ENCODE peak calls at places on chromosome 13, in seven cellular contexts. One of them, this sample, is unnamed.
A peak's percentile ranks its signal among the peaks of the same experiment; 100 is the strongest.

GRCh38 chr13:45817833-45818232 is 33.7 kb downstream of the SIAH3 start:
- DNase-seq in stomach: no peak
- DNase-seq in cardiac muscle cell: peak; percentile 7
- DNase-seq in right atrium auricular region: no peak
- DNase-seq in fibroblast of lung: peak; percentile 7
- DNase-seq in AG04450: no peak
- DNase-seq in Panc1: no peak
- DNase-seq in this sample: no peak

GRCh38 chr13:106649495-106649894 is 81.6 kb upstream of the ARGLU1 start:
- DNase-seq in stomach: peak; percentile 72
- DNase-seq in cardiac muscle cell: peak; percentile 0
- DNase-seq in right atrium auricular region: no peak
- DNase-seq in fibroblast of lung: peak; percentile 47
- DNase-seq in AG04450: no peak
- DNase-seq in Panc1: no peak
- DNase-seq in this sample: no peak

GRCh38 chr13:44142911-44143665 is 230.5 kb upstream of the SERP2 start:
- DNase-seq in stomach: no peak
- DNase-seq in cardiac muscle cell: peak; percentile 29
- DNase-seq in right atrium auricular region: no peak
- DNase-seq in fibroblast of lung: no peak
- DNase-seq in AG04450: no peak
- DNase-seq in Panc1: no peak
- DNase-seq in this sample: no peak

GRCh38 chr13:110361365-110361911 is 54.4 kb downstream of the COL4A2 start:
- DNase-seq in stomach: no peak
- DNase-seq in cardiac muscle cell: peak; percentile 97
- DNase-seq in right atrium auricular region: peak; percentile 97
- DNase-seq in fibroblast of lung: peak; percentile 89
- DNase-seq in AG04450: no peak
- DNase-seq in Panc1: no peak
- DNase-seq in this sample: no peak

GRCh38 chr13:85828094-85828684 is 29.0 kb upstream of the SLITRK6 start:
- DNase-seq in stomach: no peak
- DNase-seq in cardiac muscle cell: peak; percentile 39
- DNase-seq in right atrium auricular region: no peak
- DNase-seq in fibroblast of lung: peak; percentile 52
- DNase-seq in AG04450: peak; percentile 2
- DNase-seq in Panc1: no peak
- DNase-seq in this sample: no peak

GRCh38 chr13:102355251-102355650 is 46.6 kb downstream of the FGF14 start:
- DNase-seq in stomach: no peak
- DNase-seq in cardiac muscle cell: no peak
- DNase-seq in right atrium auricular region: no peak
- DNase-seq in fibroblast of lung: no peak
- DNase-seq in AG04450: no peak
- DNase-seq in Panc1: no peak
- DNase-seq in this sample: no peak

GRCh38 chr13:41648314-41648935 is 191.1 kb downstream of the RGCC start:
- DNase-seq in stomach: no peak
- DNase-seq in cardiac muscle cell: peak; percentile 62
- DNase-seq in right atrium auricular region: no peak
- DNase-seq in fibroblast of lung: no peak
- DNase-seq in AG04450: peak; percentile 21
- DNase-seq in Panc1: peak; percentile 48
- DNase-seq in this sample: no peak

GRCh38 chr13:49683489-49683888 is 7.8 kb downstream of the EBPL start:
- DNase-seq in stomach: no peak
- DNase-seq in cardiac muscle cell: no peak
- DNase-seq in right atrium auricular region: no peak
- DNase-seq in fibroblast of lung: no peak
- DNase-seq in AG04450: no peak
- DNase-seq in Panc1: no peak
- DNase-seq in this sample: no peak

GRCh38 chr13:32838985-32839384 is 177.2 kb upstream of the KL start:
- DNase-seq in stomach: peak; percentile 43
- DNase-seq in cardiac muscle cell: peak; percentile 33
- DNase-seq in right atrium auricular region: no peak
- DNase-seq in fibroblast of lung: peak; percentile 72
- DNase-seq in AG04450: no peak
- DNase-seq in Panc1: no peak
- DNase-seq in this sample: no peak

GRCh38 chr13:50788551-50788950 is 54.9 kb downstream of the DLEU7 start:
- DNase-seq in stomach: no peak
- DNase-seq in cardiac muscle cell: no peak
- DNase-seq in right atrium auricular region: no peak
- DNase-seq in fibroblast of lung: no peak
- DNase-seq in AG04450: no peak
- DNase-seq in Panc1: no peak
- DNase-seq in this sample: no peak

GRCh38 chr13:43014162-43014561 is 9.2 kb upstream of the DNAJC15 start:
- DNase-seq in stomach: no peak
- DNase-seq in cardiac muscle cell: no peak
- DNase-seq in right atrium auricular region: no peak
- DNase-seq in fibroblast of lung: no peak
- DNase-seq in AG04450: no peak
- DNase-seq in Panc1: no peak
- DNase-seq in this sample: no peak

GRCh38 chr13:111614009-111614408 is 293.6 kb downstream of the TEX29 start:
- DNase-seq in stomach: no peak
- DNase-seq in cardiac muscle cell: no peak
- DNase-seq in right atrium auricular region: no peak
- DNase-seq in fibroblast of lung: no peak
- DNase-seq in AG04450: no peak
- DNase-seq in Panc1: no peak
- DNase-seq in this sample: no peak

GRCh38 chr13:107866666-107867623 is 348.4 kb downstream of the LIG4 start:
- DNase-seq in stomach: no peak
- DNase-seq in cardiac muscle cell: peak; percentile 58
- DNase-seq in right atrium auricular region: no peak
- DNase-seq in fibroblast of lung: peak; percentile 60
- DNase-seq in AG04450: no peak
- DNase-seq in Panc1: no peak
- DNase-seq in this sample: no peak

GRCh38 chr13:31733066-31733465 is 6.3 kb upstream of the RXFP2 start:
- DNase-seq in stomach: no peak
- DNase-seq in cardiac muscle cell: peak; percentile 26
- DNase-seq in right atrium auricular region: no peak
- DNase-seq in fibroblast of lung: peak; percentile 11
- DNase-seq in AG04450: no peak
- DNase-seq in Panc1: no peak
- DNase-seq in this sample: no peak

GRCh38 chr13:50377726-50378270 is 362.6 kb downstream of the KCNRG start:
- DNase-seq in stomach: no peak
- DNase-seq in cardiac muscle cell: no peak
- DNase-seq in right atrium auricular region: no peak
- DNase-seq in fibroblast of lung: no peak
- DNase-seq in AG04450: no peak
- DNase-seq in Panc1: no peak
- DNase-seq in this sample: no peak

GRCh38 chr13:65855276-65855675 is 1374.9 kb downstream of the PCDH9 start:
- DNase-seq in stomach: no peak
- DNase-seq in cardiac muscle cell: peak; percentile 34
- DNase-seq in right atrium auricular region: no peak
- DNase-seq in fibroblast of lung: peak; percentile 54
- DNase-seq in AG04450: no peak
- DNase-seq in Panc1: no peak
- DNase-seq in this sample: no peak

GRCh38 chr13:48838193-48839000 is 137.3 kb upstream of the FNDC3A start:
- DNase-seq in stomach: no peak
- DNase-seq in cardiac muscle cell: peak; percentile 41
- DNase-seq in right atrium auricular region: no peak
- DNase-seq in fibroblast of lung: peak; percentile 71
- DNase-seq in AG04450: peak; percentile 55
- DNase-seq in Panc1: peak; percentile 25
- DNase-seq in this sample: no peak

GRCh38 chr13:107395927-107396757 is 819.2 kb downstream of the LIG4 start:
- DNase-seq in stomach: no peak
- DNase-seq in cardiac muscle cell: no peak
- DNase-seq in right atrium auricular region: no peak
- DNase-seq in fibroblast of lung: peak; percentile 20
- DNase-seq in AG04450: no peak
- DNase-seq in Panc1: no peak
- DNase-seq in this sample: no peak

GRCh38 chr13:80341098-80341701 is at the start of gene SPRY2:
- DNase-seq in stomach: peak; percentile 93
- DNase-seq in cardiac muscle cell: peak; percentile 98
- DNase-seq in right atrium auricular region: peak; percentile 97
- DNase-seq in fibroblast of lung: peak; percentile 98
- DNase-seq in AG04450: peak; percentile 85
- DNase-seq in Panc1: peak; percentile 74
- DNase-seq in this sample: peak; percentile 70
- TF ChIP-seq CTCF in stomach: peak; percentile 21
- TF ChIP-seq CTCF in cardiac muscle cell: no peak
- TF ChIP-seq CTCF in right atrium auricular region: no peak
- TF ChIP-seq CTCF in fibroblast of lung: no peak
- TF ChIP-seq CTCF in AG04450: no peak
- TF ChIP-seq CTCF in Panc1: no peak
- TF ChIP-seq CTCF in this sample: no peak

GRCh38 chr13:29522044-29522685 is 73.3 kb downstream of the SLC7A1 start:
- DNase-seq in stomach: no peak
- DNase-seq in cardiac muscle cell: peak; percentile 97
- DNase-seq in right atrium auricular region: peak; percentile 69
- DNase-seq in fibroblast of lung: peak; percentile 82
- DNase-seq in AG04450: no peak
- DNase-seq in Panc1: no peak
- DNase-seq in this sample: peak; percentile 86

GRCh38 chr13:29524641-29525040 is 70.8 kb downstream of the SLC7A1 start:
- DNase-seq in stomach: no peak
- DNase-seq in cardiac muscle cell: no peak
- DNase-seq in right atrium auricular region: no peak
- DNase-seq in fibroblast of lung: no peak
- DNase-seq in AG04450: no peak
- DNase-seq in Panc1: no peak
- DNase-seq in this sample: no peak

GRCh38 chr13:29524176-29524575 is 71.3 kb downstream of the SLC7A1 start:
- DNase-seq in stomach: no peak
- DNase-seq in cardiac muscle cell: peak; percentile 95
- DNase-seq in right atrium auricular region: peak; percentile 95
- DNase-seq in fibroblast of lung: peak; percentile 37
- DNase-seq in AG04450: no peak
- DNase-seq in Panc1: no peak
- DNase-seq in this sample: no peak

GRCh38 chr13:29521336-29521735 is 74.2 kb downstream of the SLC7A1 start:
- DNase-seq in stomach: no peak
- DNase-seq in cardiac muscle cell: no peak
- DNase-seq in right atrium auricular region: no peak
- DNase-seq in fibroblast of lung: no peak
- DNase-seq in AG04450: no peak
- DNase-seq in Panc1: no peak
- DNase-seq in this sample: no peak

DNA sequence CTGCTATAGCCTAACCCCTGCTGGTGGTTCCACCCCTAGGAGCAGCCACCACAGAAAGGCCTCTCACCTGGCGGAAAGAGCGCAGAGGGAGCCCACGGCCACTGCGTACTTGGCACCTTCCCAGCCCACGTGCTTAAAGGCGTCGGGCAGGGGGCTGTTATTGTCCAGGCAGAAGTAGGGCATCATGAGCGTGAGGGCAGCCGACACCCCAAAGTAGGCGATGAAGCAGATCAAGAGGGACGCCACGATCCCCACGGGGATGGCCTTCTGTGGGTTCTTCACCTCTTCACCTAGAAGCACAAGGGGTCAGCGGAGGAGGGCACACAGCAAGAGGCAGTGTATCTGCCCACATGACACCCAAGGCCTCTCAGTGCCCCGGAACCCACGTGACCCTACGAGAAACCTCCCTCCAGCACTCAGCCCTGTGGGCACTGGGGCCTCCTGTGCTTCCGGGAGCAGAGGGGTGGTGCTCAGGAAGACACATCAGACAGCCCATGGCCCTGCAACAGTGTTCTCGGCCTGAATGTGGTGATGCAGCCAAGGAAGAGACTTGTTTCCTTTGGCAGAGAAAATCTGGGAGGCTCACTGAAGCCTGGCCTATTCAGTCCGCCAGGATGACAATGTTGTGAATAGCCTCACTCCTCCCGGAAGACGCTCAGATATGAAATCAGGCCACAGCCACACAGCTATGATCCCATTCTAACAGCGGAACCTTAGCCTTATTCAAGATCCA is 72.1 kb downstream of the SLC7A1 start:
- DNase-seq in stomach: no peak
- DNase-seq in cardiac muscle cell: peak; percentile 95
- DNase-seq in right atrium auricular region: peak; percentile 91
- DNase-seq in fibroblast of lung: peak; percentile 15
- DNase-seq in AG04450: no peak
- DNase-seq in Panc1: no peak
- DNase-seq in this sample: no peak
- H3K4me3 ChIP-seq in stomach: no peak overlapping the region
- H3K4me3 ChIP-seq in cardiac muscle cell: no peak overlapping the region
- H3K4me3 ChIP-seq in right atrium auricular region: no peak overlapping the region
- H3K4me3 ChIP-seq in fibroblast of lung: no peak overlapping the region
- H3K4me3 ChIP-seq in AG04450: no peak overlapping the region
- H3K4me3 ChIP-seq in Panc1: no peak overlapping the region
- H3K4me3 ChIP-seq in this sample: no peak overlapping the region

DNA sequence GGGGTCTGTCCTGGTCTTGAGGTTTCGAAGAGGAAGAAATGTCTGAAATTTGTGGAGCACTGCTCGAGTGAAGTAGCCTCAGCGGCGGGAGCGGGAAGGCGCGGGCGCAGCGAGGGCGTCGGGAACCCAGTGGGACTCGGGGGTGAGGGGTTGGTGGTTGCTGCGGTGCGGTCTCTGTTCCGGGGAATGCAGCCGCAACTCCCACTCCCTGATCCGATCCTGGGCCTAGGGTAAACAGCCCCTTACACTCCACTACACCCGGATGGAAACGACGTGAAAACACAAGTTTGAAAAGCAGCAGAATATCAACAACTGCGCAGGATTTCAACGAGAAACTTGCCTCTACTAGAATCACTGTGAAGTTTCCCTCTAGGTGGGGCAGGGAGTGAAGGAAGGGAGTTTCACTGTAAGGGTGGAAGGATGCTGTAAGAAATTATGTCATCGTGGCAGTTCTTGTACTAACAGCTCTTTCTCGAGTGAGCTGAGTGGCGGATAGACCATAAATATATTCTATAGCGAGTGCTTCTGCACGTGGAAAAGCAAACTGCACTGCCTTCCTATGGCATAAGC is 2.0 kb upstream of the KLF12 start:
- DNase-seq in stomach: peak; percentile 28
- DNase-seq in cardiac muscle cell: peak; percentile 60
- DNase-seq in right atrium auricular region: peak; percentile 60
- DNase-seq in fibroblast of lung: peak; percentile 67
- DNase-seq in AG04450: no peak
- DNase-seq in Panc1: no peak
- DNase-seq in this sample: no peak
- TF ChIP-seq CTCF in stomach: no peak
- TF ChIP-seq CTCF in cardiac muscle cell: no peak
- TF ChIP-seq CTCF in right atrium auricular region: no peak
- TF ChIP-seq CTCF in fibroblast of lung: no peak
- TF ChIP-seq CTCF in AG04450: peak; percentile 29
- TF ChIP-seq CTCF in Panc1: no peak
- TF ChIP-seq CTCF in this sample: peak; percentile 23

DNA sequence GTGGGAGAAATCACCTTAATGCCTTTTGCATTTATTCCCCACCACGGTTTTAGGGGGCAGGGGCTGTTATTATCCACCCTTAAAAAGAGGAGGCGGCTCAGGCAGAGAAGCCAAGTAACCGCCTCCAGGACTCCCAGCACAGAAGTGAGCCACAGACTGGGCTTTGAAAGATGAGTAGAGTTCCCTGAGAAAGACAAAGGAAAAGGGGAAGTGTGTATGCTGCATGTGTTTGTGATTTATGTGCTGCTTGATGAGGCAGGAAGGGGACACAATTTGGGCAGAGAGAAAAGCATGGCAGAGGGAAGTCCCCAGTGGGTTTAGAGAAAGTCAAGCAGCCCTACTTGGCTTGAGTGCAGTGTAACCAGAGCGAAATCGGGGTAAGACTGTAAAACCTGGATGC is 85.0 kb downstream of the DOCK9 start:
- DNase-seq in stomach: no peak
- DNase-seq in cardiac muscle cell: no peak
- DNase-seq in right atrium auricular region: no peak
- DNase-seq in fibroblast of lung: peak; percentile 14
- DNase-seq in AG04450: no peak
- DNase-seq in Panc1: no peak
- DNase-seq in this sample: no peak
- H3K4me3 ChIP-seq in stomach: no peak overlapping the region
- H3K4me3 ChIP-seq in cardiac muscle cell: no peak overlapping the region
- H3K4me3 ChIP-seq in right atrium auricular region: no peak overlapping the region
- H3K4me3 ChIP-seq in fibroblast of lung: no peak overlapping the region
- H3K4me3 ChIP-seq in AG04450: no peak overlapping the region
- H3K4me3 ChIP-seq in Panc1: no peak overlapping the region
- H3K4me3 ChIP-seq in this sample: no peak overlapping the region

This sample was measured in BJ.